ENCODE peak calls at places on chromosomes 6 and 20, in four cellular contexts. J is pancreas, Q is HCT116, C is psoas muscle. K is an unnamed sample.

GRCh38 chr6:159062564-159062945 is 17.8 kb upstream of the TAGAP start:
- DNase-seq in J (no peak), Q (no peak), C (no peak), K (no peak)

GRCh38 chr6:72560721-72561593 is 60.9 kb upstream of the KCNQ5 start:
- DNase-seq in J (no peak), Q (no peak), C (no peak), K (no peak)

GRCh38 chr20:57699395-57699794 is 10.4 kb downstream of the PMEPA1 start:
- DNase-seq in J (no peak), Q (no peak), C (no peak), K (no peak)

GRCh38 chr20:20593447-20594170 is 118.8 kb downstream of the RALGAPA2 start:
- DNase-seq in J (no peak), Q (peak; percentile 18), C (no peak), K (peak; percentile 20)

GRCh38 chr6:87172292-87172691 is 16.9 kb downstream of the ZNF292 start:
- DNase-seq in J (no peak), Q (no peak), C (no peak), K (no peak)

GRCh38 chr20:44495802-44496481 is 20.3 kb downstream of the TTPAL start:
- DNase-seq in J (no peak), Q (peak; percentile 77), C (no peak), K (no peak)

GRCh38 chr20:57650266-57650665 is 30.0 kb upstream of the ZBP1 start:
- DNase-seq in J (no peak), Q (no peak), C (peak; percentile 19), K (no peak)

GRCh38 chr20:6381887-6382286 is 259.1 kb upstream of the FERMT1 start:
- DNase-seq in J (no peak), Q (no peak), C (no peak), K (no peak)

GRCh38 chr6:40957616-40958492 is 81.2 kb downstream of the UNC5CL start:
- DNase-seq in J (no peak), Q (peak; percentile 24), C (no peak), K (no peak)

GRCh38 chr6:89818977-89819335 is 638 bp downstream of the MDN1 start:
- DNase-seq in J (no peak), Q (no peak), C (no peak), K (peak; percentile 14)

GRCh38 chr20:58286729-58287128 is 22.8 kb upstream of the RAB22A start:
- DNase-seq in J (no peak), Q (no peak), C (no peak), K (no peak)

GRCh38 chr6:31356946-31357466 is at the start of gene HLA-B:
- DNase-seq in J (peak; percentile 73), Q (peak; percentile 47), C (peak; percentile 83), K (peak; percentile 24)

GRCh38 chr6:156279306-156279969 is 497.7 kb upstream of the ARID1B start:
- DNase-seq in J (no peak), Q (no peak), C (no peak), K (no peak)

GRCh38 chr6:147744012-147744411 is 235.5 kb downstream of the SAMD5 start:
- DNase-seq in J (no peak), Q (no peak), C (no peak), K (no peak)

GRCh38 chr6:31158863-31159855 is 770 bp downstream of the TCF19 start:
- DNase-seq in J (no peak), Q (no peak), C (no peak), K (no peak)

GRCh38 chr6:150482883-150483409 is 114.1 kb downstream of the IYD start:
- DNase-seq in J (no peak), Q (no peak), C (no peak), K (no peak)

GRCh38 chr20:36645998-36646397 is at the start of gene SLA2:
- DNase-seq in J (no peak), Q (no peak), C (no peak), K (no peak)

GRCh38 chr6:89724981-89725380 is 86.4 kb upstream of the LYRM2 start:
- DNase-seq in J (no peak), Q (no peak), C (no peak), K (no peak)

GRCh38 chr6:17179246-17180073 is 77.6 kb downstream of the STMND1 start:
- DNase-seq in J (no peak), Q (no peak), C (no peak), K (no peak)

GRCh38 chr20:53547664-53548239 is 45.9 kb downstream of the ZNF217 start:
- DNase-seq in J (no peak), Q (peak; percentile 42), C (no peak), K (peak; percentile 76)

GRCh38 chr6:160489091-160489490 is 140.9 kb downstream of the SLC22A3 start:
- DNase-seq in J (no peak), Q (no peak), C (no peak), K (no peak)

GRCh38 chr6:104010897-104011296 is 848.8 kb downstream of the HACE1 start:
- DNase-seq in J (no peak), Q (no peak), C (no peak), K (no peak)

GRCh38 chr20:35992713-35993335 is 24.4 kb downstream of the CNBD2 start:
- DNase-seq in J (peak; percentile 19), Q (peak; percentile 49), C (no peak), K (peak; percentile 22)

GRCh38 chr6:25991785-25992412 is 29.3 kb downstream of the TRIM38 start:
- DNase-seq in J (peak; percentile 71), Q (no peak), C (peak; percentile 89), K (no peak)

GRCh38 chr6:26743941-26744699 is 84.6 kb upstream of the ZNF322 start:
- DNase-seq in J (no peak), Q (no peak), C (no peak), K (no peak)

GRCh38 chr6:6825986-6826901 is 237.7 kb downstream of the LY86 start:
- DNase-seq in J (peak; percentile 52), Q (no peak), C (peak; percentile 89), K (no peak)
- H3K27ac ChIP-seq in J (no peak overlapping the region), Q (peak overlapping the region; percentile 69), C (peak overlapping the region; percentile 98), K (no peak overlapping the region)

GRCh38 chr6:75103411-75103810 is 102.4 kb downstream of the COL12A1 start:
- DNase-seq in J (no peak), Q (no peak), C (no peak), K (no peak)
- H3K36me3 ChIP-seq in J (no peaks in the 10 kb centered on the region), Q (peaks cover 5% of the 10 kb centered on the region), C (no peaks in the 10 kb centered on the region), K (no peaks in the 10 kb centered on the region)

DNA sequence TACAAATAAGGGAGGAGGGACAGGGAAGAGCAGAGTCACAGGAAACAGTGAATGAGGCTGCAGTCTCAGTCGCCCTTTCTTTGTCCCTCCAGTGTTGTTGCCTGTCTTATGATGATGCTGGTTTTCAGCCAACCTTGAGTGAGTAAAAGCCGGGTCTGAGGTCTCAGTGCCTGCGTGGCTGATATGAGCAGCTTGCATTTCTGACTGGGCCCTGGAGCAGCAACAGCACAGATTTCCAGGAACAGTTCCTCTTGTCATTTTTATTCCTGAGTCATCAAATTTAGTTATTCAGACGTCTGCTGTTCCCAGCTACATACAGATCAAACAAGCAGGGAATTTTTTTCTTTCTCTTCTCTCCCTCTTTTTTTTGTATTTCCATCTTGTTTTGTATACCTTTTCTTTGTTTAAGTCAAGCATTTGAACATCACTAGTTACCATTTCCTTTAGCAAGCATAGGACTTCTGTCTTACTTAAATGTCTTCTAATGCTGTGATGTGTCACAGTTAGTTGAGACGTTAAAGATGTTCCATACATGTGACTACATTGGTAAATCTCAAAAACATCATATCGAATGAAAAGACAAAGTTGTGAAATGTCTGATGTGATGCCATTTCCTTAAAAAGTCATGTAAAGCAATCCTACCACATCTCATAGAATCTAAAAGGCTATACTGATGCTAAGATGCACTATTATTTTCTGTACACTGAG is 26.6 kb downstream of the SLC16A10 start:
- DNase-seq in J (peak; percentile 63), Q (no peak), C (peak; percentile 69), K (peak; percentile 22)
- H3K27ac ChIP-seq in J (peak overlapping the region; percentile 74), Q (no peak overlapping the region), C (peak overlapping the region; percentile 85), K (peak overlapping the region; percentile 47)

GRCh38 chr6:142808405-142809061 is 136.4 kb downstream of the HIVEP2 start:
- DNase-seq in J (no peak), Q (no peak), C (no peak), K (no peak)
- H3K36me3 ChIP-seq in J (no peaks in the 10 kb centered on the region), Q (no peaks in the 10 kb centered on the region), C (no peaks in the 10 kb centered on the region), K (no peaks in the 10 kb centered on the region)

DNA sequence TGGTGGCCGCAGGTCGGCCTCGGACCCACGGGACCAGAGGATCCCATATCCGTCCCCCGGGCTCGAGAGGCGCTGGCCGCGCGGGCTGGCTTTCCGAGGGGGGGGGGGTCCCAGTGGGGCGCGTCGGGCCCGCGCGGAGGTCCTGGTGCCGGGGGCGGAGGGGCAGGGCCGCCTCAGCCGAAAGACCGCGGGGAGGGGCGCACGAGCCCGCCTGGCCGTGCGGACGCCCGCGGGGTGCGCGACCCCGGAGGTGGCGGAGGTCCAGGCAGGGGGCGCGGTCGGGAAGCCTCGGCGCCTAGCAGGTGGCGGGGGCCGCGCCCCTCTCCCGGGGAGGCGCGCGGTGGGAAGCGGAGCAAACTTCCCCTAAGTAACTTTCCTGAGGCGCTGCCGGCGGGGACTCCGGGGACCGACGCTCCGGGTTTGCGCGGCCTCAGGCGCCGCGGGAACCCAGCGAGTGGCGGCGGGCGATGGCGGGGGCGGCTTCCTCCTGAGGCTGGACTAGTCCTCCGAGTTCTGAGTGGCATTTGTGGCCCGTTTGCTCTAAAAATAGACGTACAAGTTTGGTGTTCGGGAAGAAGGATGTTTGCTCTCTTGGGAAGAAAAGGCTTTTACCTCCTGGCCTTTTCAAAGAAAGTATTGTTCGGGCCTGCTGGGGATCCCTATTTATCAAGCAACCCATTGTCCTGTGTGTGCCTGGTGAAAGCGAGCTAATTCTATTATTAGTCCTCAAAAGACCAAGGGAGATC is 26.4 kb upstream of the BTBD3 start:
- DNase-seq in J (peak; percentile 57), Q (no peak), C (peak; percentile 76), K (no peak)
- H3K27ac ChIP-seq in J (peak overlapping the region; percentile 95), Q (peak overlapping the region; percentile 85), C (peak overlapping the region; percentile 94), K (no peak overlapping the region)

GRCh38 chr6:3712827-3713226 is 38.7 kb downstream of the PXDC1 start:
- DNase-seq in J (no peak), Q (no peak), C (no peak), K (no peak)
- H3K36me3 ChIP-seq in J (no peaks in the 10 kb centered on the region), Q (no peaks in the 10 kb centered on the region), C (no peaks in the 10 kb centered on the region), K (no peaks in the 10 kb centered on the region)

DNA sequence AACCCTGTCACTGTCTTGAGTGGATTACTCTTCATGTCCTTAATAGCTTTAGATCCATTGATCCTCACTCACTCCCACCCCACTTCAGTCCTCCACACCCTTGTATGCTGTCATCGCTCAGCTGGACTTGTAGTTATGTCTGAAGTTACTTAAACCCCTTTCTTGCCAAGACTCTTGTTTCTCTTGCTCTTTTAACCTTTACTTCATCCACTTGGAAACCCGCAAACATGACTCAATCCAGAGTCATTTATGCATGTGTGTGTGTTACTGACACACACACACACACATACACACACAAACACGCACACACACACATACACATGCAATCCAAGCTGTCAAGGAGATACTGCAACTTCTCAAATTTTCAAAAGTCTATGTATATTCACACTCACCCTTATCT is 341.8 kb downstream of the SYNE1 start:
- DNase-seq in J (no peak), Q (no peak), C (no peak), K (no peak)
- H3K27ac ChIP-seq in J (no peak overlapping the region), Q (no peak overlapping the region), C (no peak overlapping the region), K (no peak overlapping the region)

GRCh38 chr20:32434434-32434833 is 76.3 kb downstream of the ASXL1 start:
- DNase-seq in J (no peak), Q (no peak), C (no peak), K (no peak)
- H3K36me3 ChIP-seq in J (peaks cover 38% of the 10 kb centered on the region), Q (peaks cover 62% of the 10 kb centered on the region), C (peaks cover 25% of the 10 kb centered on the region), K (peaks cover 100% of the 10 kb centered on the region)